ENCODE peak calls at places on chromosomes 3 and 15, in seven cellular contexts. U is upper lobe of right lung; M is CD4-positive, CD25-positive, alpha-beta regulatory T cell; W is LHCN-M2; T is cardiac septum; R is B cell; P is hypothalamus. F is an unnamed sample.

GRCh38 chr3:125374501-125374995 is 577 bp downstream of the ZNF148 start:
- DNase-seq in U (peak; percentile 79), M (no peak), W (peak; percentile 50), T (peak; percentile 81), R (no peak), P (no peak), F (peak; percentile 19)

GRCh38 chr3:127147291-127147905 is 45.5 kb upstream of the PRR23E start:
- DNase-seq in U (no peak), M (no peak), W (no peak), T (peak; percentile 55), R (no peak), P (no peak), F (no peak)

GRCh38 chr3:82311901-82312300 is 550.5 kb upstream of the GBE1 start:
- DNase-seq in U (no peak), M (no peak), W (no peak), T (no peak), R (no peak), P (no peak), F (no peak)

GRCh38 chr3:131075632-131076328 is 49.1 kb downstream of the NEK11 start:
- DNase-seq in U (no peak), M (no peak), W (no peak), T (no peak), R (no peak), P (no peak), F (no peak)

GRCh38 chr3:197482001-197482400 is 73.8 kb downstream of the BDH1 start:
- DNase-seq in U (no peak), M (no peak), W (peak; percentile 64), T (no peak), R (no peak), P (no peak), F (no peak)

GRCh38 chr15:71559098-71559497 is 251.3 kb upstream of the NR2E3 start:
- DNase-seq in U (no peak), M (no peak), W (peak; percentile 88), T (no peak), R (no peak), P (no peak), F (no peak)

GRCh38 chr3:147419062-147419701 is 10.0 kb downstream of the ZIC1 start:
- DNase-seq in U (no peak), M (no peak), W (peak; percentile 93), T (peak; percentile 66), R (no peak), P (peak; percentile 52), F (peak; percentile 40)

GRCh38 chr3:56694852-56695563 is 11.9 kb upstream of the TASOR start:
- DNase-seq in U (no peak), M (peak; percentile 39), W (no peak), T (no peak), R (no peak), P (no peak), F (no peak)

GRCh38 chr15:60819860-60820259 is 340.9 kb upstream of the ICE2 start:
- DNase-seq in U (no peak), M (no peak), W (no peak), T (no peak), R (no peak), P (no peak), F (no peak)

GRCh38 chr15:55587321-55588069 is 650 bp downstream of the PYGO1 start:
- DNase-seq in U (no peak), M (peak; percentile 10), W (peak; percentile 59), T (no peak), R (no peak), P (peak; percentile 16), F (no peak)

F was measured in occipital lobe.